ENCODE peak calls at places on chromosome 1, in seven cellular contexts. One of them, this sample, is unnamed.
A peak's percentile ranks its signal among the peaks of the same experiment; 100 is the strongest.

GRCh38 chr1:195790514-195791168 is 817.6 kb downstream of the KCNT2 start:
- DNase-seq in ovary: no peak
- DNase-seq in heart left ventricle: no peak
- DNase-seq in A549: no peak
- DNase-seq in tibial nerve: no peak
- DNase-seq in endothelial cell of umbilical vein: no peak
- DNase-seq in adrenal gland: no peak
- DNase-seq in this sample: no peak

GRCh38 chr1:77281491-77282186 is at the start of gene AK5:
- DNase-seq in ovary: peak; percentile 27
- DNase-seq in heart left ventricle: no peak
- DNase-seq in A549: peak; percentile 40
- DNase-seq in tibial nerve: no peak
- DNase-seq in endothelial cell of umbilical vein: peak; percentile 59
- DNase-seq in adrenal gland: no peak
- DNase-seq in this sample: peak; percentile 36

GRCh38 chr1:38111589-38111988 is 65.0 kb upstream of the POU3F1 start:
- DNase-seq in ovary: no peak
- DNase-seq in heart left ventricle: no peak
- DNase-seq in A549: no peak
- DNase-seq in tibial nerve: no peak
- DNase-seq in endothelial cell of umbilical vein: no peak
- DNase-seq in adrenal gland: no peak
- DNase-seq in this sample: no peak

GRCh38 chr1:89844860-89845259 is 24.0 kb downstream of the LRRC8D start:
- DNase-seq in ovary: no peak
- DNase-seq in heart left ventricle: no peak
- DNase-seq in A549: no peak
- DNase-seq in tibial nerve: no peak
- DNase-seq in endothelial cell of umbilical vein: no peak
- DNase-seq in adrenal gland: no peak
- DNase-seq in this sample: no peak

GRCh38 chr1:167223144-167224103 is 2.7 kb downstream of the POU2F1 start:
- DNase-seq in ovary: no peak
- DNase-seq in heart left ventricle: no peak
- DNase-seq in A549: no peak
- DNase-seq in tibial nerve: no peak
- DNase-seq in endothelial cell of umbilical vein: no peak
- DNase-seq in adrenal gland: no peak
- DNase-seq in this sample: no peak

GRCh38 chr1:154157520-154158306 is 2.8 kb upstream of the NUP210L start:
- DNase-seq in ovary: no peak
- DNase-seq in heart left ventricle: no peak
- DNase-seq in A549: no peak
- DNase-seq in tibial nerve: no peak
- DNase-seq in endothelial cell of umbilical vein: no peak
- DNase-seq in adrenal gland: peak; percentile 55
- DNase-seq in this sample: peak; percentile 29

GRCh38 chr1:42940851-42941639 is 17.6 kb downstream of the SLC2A1 start:
- DNase-seq in ovary: no peak
- DNase-seq in heart left ventricle: peak; percentile 13
- DNase-seq in A549: no peak
- DNase-seq in tibial nerve: no peak
- DNase-seq in endothelial cell of umbilical vein: peak; percentile 96
- DNase-seq in adrenal gland: no peak
- DNase-seq in this sample: no peak

GRCh38 chr1:101506541-101507164 is 269.8 kb downstream of the S1PR1 start:
- DNase-seq in ovary: no peak
- DNase-seq in heart left ventricle: no peak
- DNase-seq in A549: peak; percentile 6
- DNase-seq in tibial nerve: no peak
- DNase-seq in endothelial cell of umbilical vein: peak; percentile 47
- DNase-seq in adrenal gland: peak; percentile 25
- DNase-seq in this sample: no peak

GRCh38 chr1:3564921-3565831 is 46.1 kb downstream of the MEGF6 start:
- DNase-seq in ovary: no peak
- DNase-seq in heart left ventricle: no peak
- DNase-seq in A549: peak; percentile 73
- DNase-seq in tibial nerve: no peak
- DNase-seq in endothelial cell of umbilical vein: peak; percentile 26
- DNase-seq in adrenal gland: no peak
- DNase-seq in this sample: peak; percentile 40

GRCh38 chr1:31765041-31765467 is 914 bp upstream of the ADGRB2 start:
- DNase-seq in ovary: no peak
- DNase-seq in heart left ventricle: no peak
- DNase-seq in A549: no peak
- DNase-seq in tibial nerve: no peak
- DNase-seq in endothelial cell of umbilical vein: peak; percentile 25
- DNase-seq in adrenal gland: no peak
- DNase-seq in this sample: no peak

GRCh38 chr1:165854101-165854845 is 26.9 kb downstream of the UCK2 start:
- DNase-seq in ovary: no peak
- DNase-seq in heart left ventricle: peak; percentile 16
- DNase-seq in A549: peak; percentile 56
- DNase-seq in tibial nerve: no peak
- DNase-seq in endothelial cell of umbilical vein: peak; percentile 34
- DNase-seq in adrenal gland: no peak
- DNase-seq in this sample: no peak

GRCh38 chr1:246506785-246507639 is at the start of gene SMYD3:
- DNase-seq in ovary: peak; percentile 83
- DNase-seq in heart left ventricle: peak; percentile 72
- DNase-seq in A549: peak; percentile 81
- DNase-seq in tibial nerve: peak; percentile 21
- DNase-seq in endothelial cell of umbilical vein: peak; percentile 90
- DNase-seq in adrenal gland: peak; percentile 64
- DNase-seq in this sample: peak; percentile 78

GRCh38 chr1:216055004-216055403 is 368.2 kb downstream of the USH2A start:
- DNase-seq in ovary: no peak
- DNase-seq in heart left ventricle: no peak
- DNase-seq in A549: no peak
- DNase-seq in tibial nerve: no peak
- DNase-seq in endothelial cell of umbilical vein: no peak
- DNase-seq in adrenal gland: no peak
- DNase-seq in this sample: no peak

GRCh38 chr1:38785285-38786039 is 74.1 kb downstream of the RRAGC start:
- DNase-seq in ovary: no peak
- DNase-seq in heart left ventricle: no peak
- DNase-seq in A549: no peak
- DNase-seq in tibial nerve: no peak
- DNase-seq in endothelial cell of umbilical vein: no peak
- DNase-seq in adrenal gland: no peak
- DNase-seq in this sample: no peak

GRCh38 chr1:3676581-3677410 is 24.5 kb downstream of the TP73 start:
- DNase-seq in ovary: no peak
- DNase-seq in heart left ventricle: no peak
- DNase-seq in A549: no peak
- DNase-seq in tibial nerve: no peak
- DNase-seq in endothelial cell of umbilical vein: no peak
- DNase-seq in adrenal gland: no peak
- DNase-seq in this sample: no peak

GRCh38 chr1:47229031-47229831 is 2.8 kb downstream of the TAL1 start:
- DNase-seq in ovary: no peak
- DNase-seq in heart left ventricle: no peak
- DNase-seq in A549: no peak
- DNase-seq in tibial nerve: no peak
- DNase-seq in endothelial cell of umbilical vein: peak; percentile 73
- DNase-seq in adrenal gland: no peak
- DNase-seq in this sample: no peak

GRCh38 chr1:183210678-183211077 is 24.6 kb downstream of the LAMC2 start:
- DNase-seq in ovary: no peak
- DNase-seq in heart left ventricle: no peak
- DNase-seq in A549: no peak
- DNase-seq in tibial nerve: no peak
- DNase-seq in endothelial cell of umbilical vein: no peak
- DNase-seq in adrenal gland: no peak
- DNase-seq in this sample: no peak

GRCh38 chr1:201941420-201942128 is 4.8 kb downstream of the LMOD1 start:
- DNase-seq in ovary: peak; percentile 51
- DNase-seq in heart left ventricle: no peak
- DNase-seq in A549: no peak
- DNase-seq in tibial nerve: no peak
- DNase-seq in endothelial cell of umbilical vein: no peak
- DNase-seq in adrenal gland: no peak
- DNase-seq in this sample: no peak

GRCh38 chr1:100575406-100575805 is 37.5 kb downstream of the GPR88 start:
- DNase-seq in ovary: no peak
- DNase-seq in heart left ventricle: no peak
- DNase-seq in A549: no peak
- DNase-seq in tibial nerve: no peak
- DNase-seq in endothelial cell of umbilical vein: no peak
- DNase-seq in adrenal gland: no peak
- DNase-seq in this sample: no peak

GRCh38 chr1:18646776-18647410 is 16.2 kb downstream of the PAX7 start:
- DNase-seq in ovary: no peak
- DNase-seq in heart left ventricle: no peak
- DNase-seq in A549: no peak
- DNase-seq in tibial nerve: no peak
- DNase-seq in endothelial cell of umbilical vein: no peak
- DNase-seq in adrenal gland: no peak
- DNase-seq in this sample: no peak

GRCh38 chr1:18644469-18645171 is 14.0 kb downstream of the PAX7 start:
- DNase-seq in ovary: no peak
- DNase-seq in heart left ventricle: no peak
- DNase-seq in A549: no peak
- DNase-seq in tibial nerve: no peak
- DNase-seq in endothelial cell of umbilical vein: no peak
- DNase-seq in adrenal gland: no peak
- DNase-seq in this sample: no peak

GRCh38 chr1:18647681-18648214 is 17.1 kb downstream of the PAX7 start:
- DNase-seq in ovary: no peak
- DNase-seq in heart left ventricle: no peak
- DNase-seq in A549: no peak
- DNase-seq in tibial nerve: no peak
- DNase-seq in endothelial cell of umbilical vein: no peak
- DNase-seq in adrenal gland: no peak
- DNase-seq in this sample: no peak

GRCh38 chr1:18645172-18646090 is 14.8 kb downstream of the PAX7 start:
- DNase-seq in ovary: no peak
- DNase-seq in heart left ventricle: no peak
- DNase-seq in A549: no peak
- DNase-seq in tibial nerve: no peak
- DNase-seq in endothelial cell of umbilical vein: no peak
- DNase-seq in adrenal gland: no peak
- DNase-seq in this sample: no peak

DNA sequence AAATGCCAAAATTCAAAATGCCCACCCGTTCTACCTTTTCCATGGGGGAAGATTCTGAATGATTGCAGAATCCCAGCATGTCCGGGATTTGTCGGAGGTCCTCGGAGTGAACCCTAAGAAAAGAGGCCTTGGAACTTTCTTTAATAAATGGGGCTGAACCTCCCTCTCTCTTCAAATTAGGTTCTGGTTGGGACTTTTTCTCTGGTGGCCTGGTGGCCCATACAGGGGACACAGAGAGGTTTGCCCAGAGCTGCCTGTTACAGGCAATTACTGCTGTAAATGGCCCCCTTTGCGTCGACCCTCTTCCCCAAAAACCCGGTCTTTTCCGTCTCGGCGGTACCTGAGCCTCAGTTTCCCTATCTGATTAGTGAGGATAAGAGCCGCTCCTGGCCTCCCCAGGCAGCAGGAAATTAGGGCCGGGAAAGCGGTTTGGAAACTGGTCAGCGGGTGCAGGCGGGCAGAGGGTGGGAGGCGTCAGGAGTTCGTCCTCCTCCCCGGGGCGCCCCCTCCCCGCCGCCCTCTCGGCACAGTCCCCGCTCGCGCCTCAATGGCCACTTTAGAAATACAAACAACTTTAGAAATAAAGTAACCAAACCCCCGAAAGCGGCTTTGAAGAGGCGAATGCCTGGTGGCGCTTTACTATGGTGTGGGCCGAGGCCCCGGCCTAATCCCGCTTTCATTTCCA is 15.6 kb downstream of the PAX7 start:
- DNase-seq in ovary: no peak
- DNase-seq in heart left ventricle: no peak
- DNase-seq in A549: no peak
- DNase-seq in tibial nerve: no peak
- DNase-seq in endothelial cell of umbilical vein: no peak
- DNase-seq in adrenal gland: no peak
- DNase-seq in this sample: no peak
- H3K4me1 ChIP-seq in ovary: peaks cover 1% of the 10 kb centered on the region
- H3K4me1 ChIP-seq in heart left ventricle: no peaks in the 10 kb centered on the region
- H3K4me1 ChIP-seq in A549: peaks cover 9% of the 10 kb centered on the region
- H3K4me1 ChIP-seq in tibial nerve: no peaks in the 10 kb centered on the region
- H3K4me1 ChIP-seq in endothelial cell of umbilical vein: no peaks in the 10 kb centered on the region
- H3K4me1 ChIP-seq in adrenal gland: peaks cover 5% of the 10 kb centered on the region
- H3K4me1 ChIP-seq in this sample: peaks cover 5% of the 10 kb centered on the region

GRCh38 chr1:145991799-145992412 is 4.5 kb downstream of the TXNIP start:
- DNase-seq in ovary: no peak
- DNase-seq in heart left ventricle: no peak
- DNase-seq in A549: no peak
- DNase-seq in tibial nerve: no peak
- DNase-seq in endothelial cell of umbilical vein: no peak
- DNase-seq in adrenal gland: no peak
- DNase-seq in this sample: peak; percentile 44
- TF ChIP-seq POLR2A in ovary: no peak
- TF ChIP-seq POLR2A in heart left ventricle: no peak
- TF ChIP-seq POLR2A in A549: no peak
- TF ChIP-seq POLR2A in tibial nerve: peak; percentile 36
- TF ChIP-seq POLR2A in endothelial cell of umbilical vein: no peak
- TF ChIP-seq POLR2A in adrenal gland: peak; percentile 77
- TF ChIP-seq POLR2A in this sample: no peak

DNA sequence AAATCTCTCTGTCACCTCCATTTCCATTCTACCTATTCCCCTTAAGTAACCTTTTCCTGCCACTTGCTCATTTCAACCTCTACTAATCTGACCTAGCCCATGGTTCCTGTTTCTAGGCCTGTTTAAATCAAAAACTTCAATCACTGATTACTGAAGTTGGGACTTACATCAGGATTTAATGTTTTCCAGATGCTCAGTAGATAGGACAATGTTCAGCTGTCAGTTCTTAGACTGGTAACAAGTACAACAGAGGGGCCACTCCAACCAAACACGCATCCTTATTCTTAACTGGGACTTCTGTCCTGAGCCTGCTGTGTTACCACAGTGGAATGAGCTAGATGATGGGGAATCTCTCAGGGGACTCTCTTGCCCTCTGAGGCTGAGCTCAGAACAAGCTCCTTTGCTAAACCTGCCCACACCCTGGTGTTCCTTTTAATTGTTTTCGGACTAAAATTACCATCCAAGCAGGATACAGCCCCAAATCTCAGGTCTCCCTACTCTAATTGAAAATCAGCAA is 974.6 kb downstream of the TTLL7 start:
- DNase-seq in ovary: no peak
- DNase-seq in heart left ventricle: no peak
- DNase-seq in A549: no peak
- DNase-seq in tibial nerve: no peak
- DNase-seq in endothelial cell of umbilical vein: no peak
- DNase-seq in adrenal gland: no peak
- DNase-seq in this sample: no peak
- H3K4me1 ChIP-seq in ovary: no peaks in the 10 kb centered on the region
- H3K4me1 ChIP-seq in heart left ventricle: no peaks in the 10 kb centered on the region
- H3K4me1 ChIP-seq in A549: no peaks in the 10 kb centered on the region
- H3K4me1 ChIP-seq in tibial nerve: no peaks in the 10 kb centered on the region
- H3K4me1 ChIP-seq in endothelial cell of umbilical vein: no peaks in the 10 kb centered on the region
- H3K4me1 ChIP-seq in adrenal gland: no peaks in the 10 kb centered on the region
- H3K4me1 ChIP-seq in this sample: no peaks in the 10 kb centered on the region

GRCh38 chr1:59928996-59929395 is 2.4 kb upstream of the CYP2J2 start:
- DNase-seq in ovary: no peak
- DNase-seq in heart left ventricle: no peak
- DNase-seq in A549: no peak
- DNase-seq in tibial nerve: no peak
- DNase-seq in endothelial cell of umbilical vein: no peak
- DNase-seq in adrenal gland: no peak
- DNase-seq in this sample: no peak

GRCh38 chr1:59924653-59925052 is 1.9 kb downstream of the CYP2J2 start:
- DNase-seq in ovary: no peak
- DNase-seq in heart left ventricle: no peak
- DNase-seq in A549: no peak
- DNase-seq in tibial nerve: no peak
- DNase-seq in endothelial cell of umbilical vein: no peak
- DNase-seq in adrenal gland: no peak
- DNase-seq in this sample: no peak

GRCh38 chr1:59926381-59927243 is at the start of gene CYP2J2:
- DNase-seq in ovary: peak; percentile 15
- DNase-seq in heart left ventricle: peak; percentile 75
- DNase-seq in A549: peak; percentile 3
- DNase-seq in tibial nerve: peak; percentile 25
- DNase-seq in endothelial cell of umbilical vein: peak; percentile 36
- DNase-seq in adrenal gland: peak; percentile 45
- DNase-seq in this sample: peak; percentile 70
- TF ChIP-seq POLR2A in ovary: no peak
- TF ChIP-seq POLR2A in heart left ventricle: no peak
- TF ChIP-seq POLR2A in A549: no peak
- TF ChIP-seq POLR2A in tibial nerve: peak; percentile 71
- TF ChIP-seq POLR2A in endothelial cell of umbilical vein: no peak
- TF ChIP-seq POLR2A in adrenal gland: no peak
- TF ChIP-seq POLR2A in this sample: no peak